ENCODE peak calls at places on chromosomes 3 and 15, in six cellular contexts. B, S, M, P, A and L are unnamed samples.
A peak's percentile ranks its signal among the peaks of the same experiment; 100 is the strongest.

GRCh38 chr15:39846108-39846507 is 63.5 kb upstream of the FSIP1 start:
- DNase-seq in P (no peak), B (no peak), S (no peak), M (no peak), A (no peak), L (no peak)

GRCh38 chr3:174016186-174016585 is 618.6 kb downstream of the NLGN1 start:
- DNase-seq in B (no peak), P (no peak), S (peak; percentile 26), M (no peak), A (peak; percentile 90), L (peak; percentile 42)

GRCh38 chr3:56210201-56210774 is 258.0 kb downstream of the ERC2 start:
- DNase-seq in S (no peak), P (no peak), B (no peak), A (no peak), M (no peak), L (no peak)

GRCh38 chr3:101533603-101533968 is 20.6 kb upstream of the SENP7 start:
- DNase-seq in P (no peak), A (peak; percentile 68), M (no peak), S (no peak), B (no peak), L (no peak)

GRCh38 chr15:26394801-26395200 is 378.1 kb downstream of the GABRB3 start:
- DNase-seq in B (peak; percentile 69), A (no peak), S (no peak), M (no peak), P (no peak), L (no peak)

GRCh38 chr3:181755959-181756358 is 44.2 kb downstream of the SOX2 start:
- DNase-seq in P (no peak), A (no peak), M (peak; percentile 70), B (no peak), S (no peak), L (no peak)

GRCh38 chr15:60941448-60941847 is 287.7 kb downstream of the RORA start:
- DNase-seq in B (no peak), A (peak; percentile 76), S (no peak), P (no peak), M (no peak), L (no peak)

GRCh38 chr3:123773681-123774431 is 110.3 kb downstream of the MYLK start:
- DNase-seq in A (peak; percentile 82), M (no peak), P (no peak), B (no peak), S (no peak), L (no peak)

GRCh38 chr3:12046406-12046805 is 42.2 kb downstream of the SYN2 start:
- DNase-seq in M (peak; percentile 33), S (no peak), A (no peak), P (no peak), B (no peak), L (no peak)

GRCh38 chr3:128590948-128591347 is 59.7 kb downstream of the RPN1 start:
- DNase-seq in A (no peak), M (peak; percentile 81), S (no peak), B (no peak), P (no peak), L (no peak)

GRCh38 chr3:58720526-58720925 is 54.0 kb upstream of the FAM3D start:
- DNase-seq in B (no peak), M (no peak), A (no peak), P (no peak), S (no peak), L (peak; percentile 39)

GRCh38 chr3:30498587-30498967 is 107.8 kb upstream of the TGFBR2 start:
- DNase-seq in A (no peak), S (no peak), B (no peak), P (no peak), M (no peak), L (no peak)

GRCh38 chr3:12603969-12604368 is 47.1 kb downstream of the MKRN2 start:
- DNase-seq in B (no peak), S (no peak), P (no peak), A (no peak), M (no peak), L (no peak)

GRCh38 chr15:27328616-27329015 is 357.6 kb downstream of the GABRG3 start:
- DNase-seq in B (no peak), S (no peak), M (no peak), A (no peak), P (no peak), L (no peak)

GRCh38 chr3:89947357-89947954 is 840.0 kb downstream of the EPHA3 start:
- DNase-seq in S (no peak), B (no peak), P (no peak), M (no peak), A (no peak), L (no peak)

GRCh38 chr3:132660056-132660744 is at the start of gene UBA5:
- DNase-seq in P (no peak), A (peak; percentile 70), B (peak; percentile 78), M (peak; percentile 72), S (no peak), L (peak; percentile 10)

GRCh38 chr15:74253276-74253921 is 17.3 kb downstream of the CCDC33 start:
- DNase-seq in S (no peak), P (no peak), B (no peak), M (peak; percentile 33), A (peak; percentile 12), L (no peak)

GRCh38 chr3:41768363-41768762 is 193.5 kb downstream of the ULK4 start:
- DNase-seq in S (no peak), B (no peak), P (no peak), M (no peak), A (no peak), L (no peak)

GRCh38 chr3:45002139-45002660 is 23.9 kb upstream of the CLEC3B start:
- DNase-seq in B (no peak), P (no peak), M (no peak), S (no peak), A (no peak), L (no peak)

GRCh38 chr15:66796343-66796742 is 94.3 kb downstream of the SMAD6 start:
- DNase-seq in M (no peak), A (no peak), P (no peak), S (no peak), B (no peak), L (no peak)

GRCh38 chr3:162302983-162303624 is 806.5 kb downstream of the OTOL1 start:
- DNase-seq in S (no peak), M (no peak), B (no peak), A (peak; percentile 46), P (no peak), L (no peak)
- H3K4me3 ChIP-seq in S (no peak overlapping the region), M (no peak overlapping the region), B (no peak overlapping the region), A (no peak overlapping the region), P (no peak overlapping the region), L (no peak overlapping the region)

DNA sequence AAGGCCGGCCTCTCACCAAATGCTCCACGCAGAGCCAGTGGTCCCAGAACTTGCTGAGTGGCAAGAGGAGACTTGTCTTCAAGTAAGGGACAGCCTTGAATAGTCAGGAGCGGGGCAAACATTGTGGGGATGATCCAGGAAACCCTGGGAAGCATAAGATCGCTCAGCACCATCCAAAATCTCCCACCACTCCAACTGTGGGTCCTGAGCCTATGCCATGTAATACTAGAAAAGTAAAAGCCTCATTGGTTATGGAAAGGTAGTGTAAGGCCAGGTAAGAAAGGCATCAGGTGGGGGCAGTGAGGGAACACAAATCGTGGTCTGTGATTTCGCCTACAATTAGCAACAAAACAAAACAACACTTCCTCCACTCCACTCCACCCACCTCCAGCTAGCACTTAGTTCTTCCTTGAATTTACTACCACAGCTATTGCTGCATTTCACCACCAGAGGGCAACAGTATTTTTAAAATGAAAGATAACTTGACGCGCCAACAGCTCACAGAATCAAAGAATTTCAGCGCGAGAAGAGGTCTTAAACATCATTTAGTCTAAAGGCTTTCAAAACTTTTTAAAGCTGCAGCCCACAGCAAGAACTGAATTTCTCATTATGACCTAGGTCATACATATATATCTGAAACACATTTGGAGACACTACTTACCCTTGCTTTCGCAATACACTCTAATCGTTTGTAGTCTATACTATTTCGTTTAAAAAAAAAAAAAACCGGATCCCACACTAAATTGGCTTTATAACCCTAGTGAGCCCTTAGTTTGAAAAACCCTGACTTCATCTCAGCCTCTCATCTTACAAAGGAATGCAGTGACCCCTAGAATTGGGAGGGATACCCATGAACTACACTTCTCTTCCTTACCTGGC is 4.5 kb downstream of the RARRES1 start:
- DNase-seq in S (no peak), B (no peak), M (peak; percentile 86), A (peak; percentile 75), P (no peak), L (no peak)
- H3K4me3 ChIP-seq in S (no peak overlapping the region), B (no peak overlapping the region), M (no peak overlapping the region), A (no peak overlapping the region), P (no peak overlapping the region), L (no peak overlapping the region)

DNA sequence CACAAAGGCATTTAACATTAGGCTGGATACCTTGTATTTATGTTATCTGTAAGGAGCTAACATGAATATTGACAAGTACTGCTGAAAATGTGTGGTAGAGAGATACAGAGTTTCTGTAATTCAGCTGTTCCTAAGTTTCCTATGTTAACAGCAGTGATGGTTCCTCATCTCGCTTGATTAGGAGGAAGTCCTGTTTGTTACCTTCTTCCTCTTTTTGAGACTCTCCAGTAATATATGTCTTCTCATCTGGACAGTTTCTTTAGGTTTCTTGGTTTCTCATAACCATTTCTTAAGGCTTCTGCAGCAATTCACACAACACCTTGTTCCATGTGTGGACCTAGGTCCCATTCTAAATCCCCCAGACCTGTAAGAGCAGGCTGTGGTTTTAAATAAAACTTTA is 11.4 kb upstream of the PEX5L start:
- DNase-seq in M (no peak), B (no peak), P (no peak), S (no peak), A (no peak), L (no peak)
- H3K4me3 ChIP-seq in M (no peak overlapping the region), B (no peak overlapping the region), P (no peak overlapping the region), S (no peak overlapping the region), A (no peak overlapping the region), L (no peak overlapping the region)

DNA sequence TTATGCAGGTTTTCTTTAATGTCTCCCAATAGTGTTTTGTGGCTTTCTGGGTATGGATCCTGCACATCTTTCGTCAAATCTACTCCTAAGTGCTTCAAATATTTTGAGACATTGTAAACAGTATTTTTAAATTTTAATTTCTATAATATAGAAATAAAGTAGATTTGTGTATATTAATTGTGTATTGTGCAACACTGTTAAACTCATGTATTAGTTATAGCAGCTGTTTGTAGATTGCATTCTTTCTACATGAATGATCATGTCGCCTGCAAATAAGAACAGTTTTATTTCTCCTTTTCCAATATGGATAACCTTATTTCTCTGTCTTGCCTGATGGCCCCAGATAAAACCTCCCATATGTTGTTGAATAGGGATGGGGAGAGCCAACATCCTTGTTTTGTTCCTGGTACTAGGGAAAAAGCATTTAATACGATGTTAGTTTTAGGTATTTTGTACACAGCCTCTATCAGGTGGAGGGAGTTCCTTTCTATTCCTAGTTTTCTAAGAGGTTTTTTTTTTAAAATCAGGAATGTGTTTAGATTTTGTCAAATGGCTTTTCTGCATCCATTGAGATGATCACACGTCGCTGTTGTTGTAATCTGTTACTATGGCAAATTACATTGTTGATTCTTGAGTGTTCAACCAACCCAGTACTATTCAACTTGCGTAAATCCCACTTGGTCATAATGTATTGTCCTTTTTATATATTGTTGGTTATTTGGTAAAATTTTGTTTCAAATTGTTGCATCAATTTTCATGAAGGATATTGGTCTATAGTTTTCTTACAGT is 71.1 kb upstream of the DGKG start:
- DNase-seq in B (no peak), P (no peak), S (no peak), M (no peak), A (no peak), L (no peak)
- H3K4me3 ChIP-seq in B (no peak overlapping the region), P (no peak overlapping the region), S (no peak overlapping the region), M (no peak overlapping the region), A (no peak overlapping the region), L (no peak overlapping the region)